ENCODE peak calls at places on chromosomes 1 and 21, in five cellular contexts. O, N, Q, U and F are unnamed samples.

GRCh38 chr1:153488731-153489130 is 28.3 kb upstream of the S100A7 start:
- DNase-seq in O (no peak), N (no peak), Q (no peak), U (no peak), F (no peak)

GRCh38 chr21:15483138-15483780 is 246.5 kb upstream of the USP25 start:
- DNase-seq in O (peak), N (peak), Q (peak), U (peak), F (peak)

GRCh38 chr1:94884101-94884875 is 42.6 kb downstream of the CNN3 start:
- DNase-seq in O (peak), N (no peak), Q (no peak), U (no peak), F (no peak)

GRCh38 chr1:222095606-222096475 is 354.0 kb upstream of the DUSP10 start:
- DNase-seq in O (peak), N (peak), Q (peak), U (peak), F (peak)

GRCh38 chr1:183822081-183822611 is 17.2 kb downstream of the RGL1 start:
- DNase-seq in O (peak), N (no peak), Q (no peak), U (no peak), F (no peak)

GRCh38 chr1:47325530-47325929 is 8.1 kb upstream of the CMPK1 start:
- DNase-seq in O (no peak), N (no peak), Q (no peak), U (no peak), F (no peak)

GRCh38 chr1:22752339-22752738 is 41.7 kb downstream of the EPHB2 start:
- DNase-seq in O (no peak), N (no peak), Q (no peak), U (no peak), F (no peak)

GRCh38 chr1:40519517-40519916 is 10.9 kb downstream of the EXO5 start:
- DNase-seq in O (peak), N (no peak), Q (no peak), U (no peak), F (no peak)

GRCh38 chr1:111234866-111235265 is 7.4 kb downstream of the CHI3L2 start:
- DNase-seq in O (no peak), N (no peak), Q (no peak), U (no peak), F (no peak)

GRCh38 chr1:86868477-86868876 is 45.4 kb downstream of the SELENOF start:
- DNase-seq in O (peak), N (no peak), Q (no peak), U (no peak), F (no peak)

GRCh38 chr21:30718239-30718909 is at the start of gene KRTAP21-3:
- DNase-seq in O (no peak), N (no peak), Q (no peak), U (no peak), F (no peak)

GRCh38 chr1:215055281-215055935 is 27.1 kb upstream of the KCNK2 start:
- DNase-seq in O (no peak), N (no peak), Q (no peak), U (no peak), F (no peak)

GRCh38 chr21:37562920-37563640 is 196.5 kb downstream of the DYRK1A start:
- DNase-seq in O (no peak), N (no peak), Q (peak), U (peak), F (no peak)

GRCh38 chr1:226525750-226526149 is 22.8 kb upstream of the STUM start:
- DNase-seq in O (peak), N (no peak), Q (no peak), U (no peak), F (no peak)

GRCh38 chr1:209428241-209428921 is 155.1 kb upstream of the CAMK1G start:
- DNase-seq in O (no peak), N (no peak), Q (no peak), U (no peak), F (no peak)

GRCh38 chr1:20343149-20343936 is 52.7 kb downstream of the VWA5B1 start:
- DNase-seq in O (no peak), N (no peak), Q (peak), U (no peak), F (no peak)

GRCh38 chr21:46188226-46189212 is 4.3 kb upstream of the SPATC1L start:
- DNase-seq in O (peak), N (no peak), Q (no peak), U (no peak), F (peak)

GRCh38 chr1:18373882-18374493 is 106.7 kb upstream of the KLHDC7A start:
- DNase-seq in O (no peak), N (no peak), Q (no peak), U (no peak), F (peak)

GRCh38 chr1:21857840-21858670 is 46.0 kb downstream of the LDLRAD2 start:
- DNase-seq in O (no peak), N (no peak), Q (no peak), U (no peak), F (no peak)

GRCh38 chr1:77126309-77126708 is 92.9 kb downstream of the PIGK start:
- DNase-seq in O (peak), N (no peak), Q (no peak), U (peak), F (no peak)

GRCh38 chr1:91557039-91557690 is 56.5 kb downstream of the CDC7 start:
- DNase-seq in O (peak), N (no peak), Q (no peak), U (no peak), F (no peak)

GRCh38 chr1:117826551-117827078 is 102.8 kb downstream of the GDAP2 start:
- DNase-seq in O (peak), N (no peak), Q (no peak), U (no peak), F (no peak)

GRCh38 chr1:164635784-164636729 is 77.1 kb downstream of the PBX1 start:
- DNase-seq in O (no peak), N (no peak), Q (no peak), U (no peak), F (no peak)

GRCh38 chr1:185695299-185695698 is 38.9 kb upstream of the HMCN1 start:
- DNase-seq in O (no peak), N (no peak), Q (no peak), U (no peak), F (no peak)

GRCh38 chr1:41641483-41641829 is 157.0 kb upstream of the EDN2 start:
- DNase-seq in O (no peak), N (no peak), Q (no peak), U (no peak), F (no peak)

GRCh38 chr1:116375884-116376733 is 3.1 kb downstream of the ATP1A1 start:
- DNase-seq in O (peak), N (no peak), Q (peak), U (peak), F (peak)

GRCh38 chr1:172821609-172822274 is 162.8 kb downstream of the FASLG start:
- DNase-seq in O (peak), N (no peak), Q (no peak), U (no peak), F (no peak)